ENCODE peak calls at places on chromosome 21, in four cellular contexts. V is endothelial cell, U is fibroblast of pulmonary artery, X is mesothelial cell of epicardium. P is an unnamed sample.

GRCh38 chr21:46517361-46517760 is 58.7 kb downstream of the DIP2A start:
- DNase-seq in V (no peak), U (no peak), X (no peak), P (no peak)

GRCh38 chr21:31364265-31364945 is 20.3 kb upstream of the TIAM1 start:
- DNase-seq in V (no peak), U (no peak), X (no peak), P (peak)

GRCh38 chr21:33884361-33885157 is 31.0 kb downstream of the ATP5PO start:
- DNase-seq in V (no peak), U (peak), X (no peak), P (no peak)

GRCh38 chr21:29499734-29500343 is 201.1 kb downstream of the BACH1 start:
- DNase-seq in V (peak), U (peak), X (no peak), P (peak)

GRCh38 chr21:15295875-15296274 is 231.1 kb upstream of the NRIP1 start:
- DNase-seq in V (no peak), U (no peak), X (no peak), P (no peak)

GRCh38 chr21:21624674-21625073 is 626.5 kb downstream of the NCAM2 start:
- DNase-seq in V (no peak), U (peak), X (no peak), P (no peak)

GRCh38 chr21:18298228-18298627 is 53.6 kb downstream of the CHODL start:
- DNase-seq in V (no peak), U (no peak), X (no peak), P (no peak)

GRCh38 chr21:27403011-27403410 is 436.1 kb upstream of the ADAMTS5 start:
- DNase-seq in V (no peak), U (no peak), X (no peak), P (no peak)

GRCh38 chr21:21096956-21097355 is 98.7 kb downstream of the NCAM2 start:
- DNase-seq in V (no peak), U (no peak), X (no peak), P (no peak)

GRCh38 chr21:29678616-29679015 is 261.2 kb downstream of the GRIK1 start:
- DNase-seq in V (no peak), U (peak), X (no peak), P (no peak)

GRCh38 chr21:35128526-35128925 is 79.4 kb upstream of the RUNX1 start:
- DNase-seq in V (no peak), U (no peak), X (no peak), P (no peak)

GRCh38 chr21:28540514-28540913 is 452.2 kb downstream of the LTN1 start:
- DNase-seq in V (no peak), U (peak), X (no peak), P (no peak)

GRCh38 chr21:15004721-15005370 is 60.0 kb downstream of the NRIP1 start:
- DNase-seq in V (no peak), U (no peak), X (no peak), P (no peak)

GRCh38 chr21:26850116-26850643 is 5.0 kb upstream of the ADAMTS1 start:
- DNase-seq in V (no peak), U (peak), X (no peak), P (no peak)

GRCh38 chr21:26972131-26972707 is 5.3 kb upstream of the ADAMTS5 start:
- DNase-seq in V (no peak), U (no peak), X (no peak), P (no peak)

GRCh38 chr21:46570119-46570518 is 34.8 kb downstream of the S100B start:
- DNase-seq in V (no peak), U (no peak), X (no peak), P (no peak)

GRCh38 chr21:14273736-14274538 is 58.0 kb downstream of the RBM11 start:
- DNase-seq in V (peak), U (no peak), X (no peak), P (no peak)

GRCh38 chr21:46457801-46458314 is 833 bp upstream of the DIP2A start:
- DNase-seq in V (no peak), U (peak), X (no peak), P (peak)

GRCh38 chr21:29078884-29079765 is 5.7 kb upstream of the CCT8 start:
- DNase-seq in V (no peak), U (no peak), X (no peak), P (peak)

GRCh38 chr21:21203822-21204339 is 205.7 kb downstream of the NCAM2 start:
- DNase-seq in V (no peak), U (no peak), X (no peak), P (no peak)

GRCh38 chr21:16279658-16280581 is 550.1 kb downstream of the USP25 start:
- DNase-seq in V (no peak), U (peak), X (no peak), P (no peak)

GRCh38 chr21:19981938-19982337 is 1016.3 kb upstream of the NCAM2 start:
- DNase-seq in V (no peak), U (no peak), X (no peak), P (no peak)
- TF ChIP-seq CTCF in V (no peak), U (no peak), X (no peak), P (no peak)

GRCh38 chr21:41321211-41321907 is 4.8 kb downstream of the FAM3B start:
- DNase-seq in V (no peak), U (no peak), X (no peak), P (peak)
- TF ChIP-seq CTCF in V (no peak), U (no peak), X (no peak), P (no peak)

GRCh38 chr21:37916795-37917142 is 512 bp upstream of the KCNJ6 start:
- DNase-seq in V (peak), U (no peak), X (no peak), P (no peak)
- TF ChIP-seq CTCF in V (peak), U (no peak), X (peak), P (no peak)

GRCh38 chr21:44455524-44456206 is 355 bp downstream of the LRRC3 start:
- DNase-seq in V (peak), U (peak), X (no peak), P (peak)
- TF ChIP-seq CTCF in V (no peak), U (peak), X (no peak), P (no peak)

DNA sequence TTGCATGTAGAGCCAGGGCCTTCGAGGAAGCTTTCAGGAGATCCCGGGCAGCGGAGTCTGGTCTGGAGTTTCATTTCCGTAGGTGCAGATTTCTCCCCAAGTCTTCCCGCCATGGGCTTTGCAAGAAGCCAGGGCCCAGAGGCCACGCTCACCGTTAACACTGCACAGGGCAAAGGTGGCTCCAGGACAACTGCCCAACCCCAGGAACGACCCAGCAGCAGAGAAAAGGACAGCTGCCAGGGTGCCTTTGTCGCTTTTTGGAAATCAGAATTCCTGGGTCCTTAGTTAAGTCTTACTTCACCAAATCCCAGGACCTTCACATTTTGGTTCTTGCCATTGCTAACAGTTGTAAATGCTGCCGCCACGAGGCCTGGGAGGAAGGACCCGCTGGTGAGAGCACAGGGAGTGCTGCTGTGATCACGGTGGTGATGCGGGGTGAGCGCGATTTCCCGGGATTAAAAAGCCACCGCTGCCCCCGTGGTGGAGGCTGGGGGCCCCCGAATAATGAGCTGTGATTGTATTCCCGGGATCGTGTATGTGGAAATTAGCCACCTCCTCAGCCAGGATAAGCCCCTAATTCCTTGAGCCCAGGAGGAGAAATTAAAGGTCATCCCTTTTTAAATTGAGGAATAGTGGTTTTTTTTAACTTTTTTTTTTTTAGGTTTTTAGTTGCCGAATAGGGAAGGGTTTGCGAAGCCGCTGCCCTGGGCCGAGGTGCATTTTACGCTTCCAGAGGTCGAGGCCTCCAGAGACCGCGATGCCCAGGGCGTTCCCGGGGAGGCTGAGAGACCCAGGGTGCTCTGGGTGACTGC is 8.2 kb downstream of the SIM2 start:
- DNase-seq in V (peak), U (peak), X (no peak), P (no peak)
- TF ChIP-seq CTCF in V (no peak), U (peak), X (no peak), P (no peak)

GRCh38 chr21:32425628-32426027 is 13.1 kb downstream of the EVA1C start:
- DNase-seq in V (no peak), U (no peak), X (no peak), P (no peak)
- TF ChIP-seq CTCF in V (no peak), U (no peak), X (no peak), P (no peak)

GRCh38 chr21:23401278-23401677 is 2206.0 kb downstream of the MRPL39 start:
- DNase-seq in V (no peak), U (peak), X (no peak), P (no peak)
- TF ChIP-seq CTCF in V (peak), U (no peak), X (peak), P (peak)

DNA sequence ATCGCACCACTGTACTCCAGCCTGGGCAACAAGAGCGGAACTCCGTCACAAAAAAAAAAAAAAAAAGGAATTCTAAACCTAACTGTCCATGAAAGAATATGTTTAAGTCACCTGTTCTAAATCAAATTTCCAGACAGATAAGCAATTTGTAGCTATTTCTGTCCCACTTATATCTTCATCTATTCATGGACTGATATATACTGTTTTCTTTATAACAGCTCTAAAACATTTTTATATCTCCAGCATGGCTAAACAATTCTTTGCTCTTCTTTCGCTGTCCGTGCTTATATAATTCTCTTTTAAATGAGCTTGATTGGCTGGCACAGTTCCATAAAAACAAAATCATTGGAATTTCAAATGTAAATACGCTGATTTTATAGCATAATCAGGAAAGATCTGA is 30.5 kb downstream of the BRWD1 start:
- DNase-seq in V (no peak), U (no peak), X (no peak), P (no peak)
- TF ChIP-seq CTCF in V (no peak), U (no peak), X (no peak), P (no peak)

GRCh38 chr21:42654179-42654912 is 925 bp downstream of the PDE9A start:
- DNase-seq in V (peak), U (no peak), X (no peak), P (peak)
- TF ChIP-seq CTCF in V (no peak), U (no peak), X (no peak), P (no peak)

P was measured in activated CD8-positive, alpha-beta T cell treated with anti-CD3 and anti-CD28 coated beads for 36 hours.